ENCODE peak calls at places on chromosomes 7 and 10, in ten cellular contexts. One of them, this sample, is unnamed.

GRCh38 chr10:12914111-12914510 is 87.4 kb downstream of the CCDC3 start:
- DNase-seq in stimulated activated CD4-positive, alpha-beta T cell treated with anti-CD3 and anti-CD28 coated beads, Interleukin-4, amount 100 ng/mL, for 4 hours: no peak
- DNase-seq in heart left ventricle: no peak
- DNase-seq in naive thymus-derived CD8-positive, alpha-beta T cell: no peak
- DNase-seq in K562: no peak
- DNase-seq in activated gamma-delta T cell treated with Interleukin-2 at 50 U/mL for 16 hours: no peak
- DNase-seq in GM23248: no peak
- DNase-seq in hippocampal formation: no peak
- DNase-seq in Right ventricle myocardium inferior: no peak
- DNase-seq in activated T-helper 2 cell treated with anti-CD3 and anti-CD28 coated beads, Interferon-gamma antibody, Interleukin-2, Interleukin-4, amounts not matched to agents 10 μg/mL and 5 μg/mL and 100 μg/mL, durations not matched to agents 14 hours and 24 hours and 36 hours: no peak
- DNase-seq in this sample: no peak

GRCh38 chr7:31074403-31074802 is 22.3 kb downstream of the ADCYAP1R1 start:
- DNase-seq in stimulated activated CD4-positive, alpha-beta T cell treated with anti-CD3 and anti-CD28 coated beads, Interleukin-4, amount 100 ng/mL, for 4 hours: no peak
- DNase-seq in K562: no peak
- DNase-seq in Right ventricle myocardium inferior: peak; percentile 88
- DNase-seq in heart left ventricle: peak; percentile 81
- DNase-seq in activated T-helper 2 cell treated with anti-CD3 and anti-CD28 coated beads, Interferon-gamma antibody, Interleukin-2, Interleukin-4, amounts not matched to agents 10 μg/mL and 5 μg/mL and 100 μg/mL, durations not matched to agents 14 hours and 24 hours and 36 hours: no peak
- DNase-seq in naive thymus-derived CD8-positive, alpha-beta T cell: no peak
- DNase-seq in hippocampal formation: no peak
- DNase-seq in activated gamma-delta T cell treated with Interleukin-2 at 50 U/mL for 16 hours: no peak
- DNase-seq in GM23248: no peak
- DNase-seq in this sample: no peak

GRCh38 chr10:70445718-70446485 is 4.4 kb upstream of the NODAL start:
- DNase-seq in Right ventricle myocardium inferior: no peak
- DNase-seq in activated T-helper 2 cell treated with anti-CD3 and anti-CD28 coated beads, Interferon-gamma antibody, Interleukin-2, Interleukin-4, amounts not matched to agents 10 μg/mL and 5 μg/mL and 100 μg/mL, durations not matched to agents 14 hours and 24 hours and 36 hours: no peak
- DNase-seq in K562: no peak
- DNase-seq in heart left ventricle: no peak
- DNase-seq in stimulated activated CD4-positive, alpha-beta T cell treated with anti-CD3 and anti-CD28 coated beads, Interleukin-4, amount 100 ng/mL, for 4 hours: no peak
- DNase-seq in GM23248: peak; percentile 36
- DNase-seq in hippocampal formation: no peak
- DNase-seq in activated gamma-delta T cell treated with Interleukin-2 at 50 U/mL for 16 hours: no peak
- DNase-seq in naive thymus-derived CD8-positive, alpha-beta T cell: no peak
- DNase-seq in this sample: no peak

GRCh38 chr10:20596911-20597310 is 300.2 kb downstream of the NEBL start:
- DNase-seq in activated T-helper 2 cell treated with anti-CD3 and anti-CD28 coated beads, Interferon-gamma antibody, Interleukin-2, Interleukin-4, amounts not matched to agents 10 μg/mL and 5 μg/mL and 100 μg/mL, durations not matched to agents 14 hours and 24 hours and 36 hours: no peak
- DNase-seq in stimulated activated CD4-positive, alpha-beta T cell treated with anti-CD3 and anti-CD28 coated beads, Interleukin-4, amount 100 ng/mL, for 4 hours: no peak
- DNase-seq in naive thymus-derived CD8-positive, alpha-beta T cell: no peak
- DNase-seq in activated gamma-delta T cell treated with Interleukin-2 at 50 U/mL for 16 hours: no peak
- DNase-seq in K562: no peak
- DNase-seq in Right ventricle myocardium inferior: no peak
- DNase-seq in heart left ventricle: no peak
- DNase-seq in hippocampal formation: no peak
- DNase-seq in GM23248: peak; percentile 0
- DNase-seq in this sample: no peak

GRCh38 chr7:44604941-44605340 is 1.5 kb upstream of the OGDH start:
- DNase-seq in K562: no peak
- DNase-seq in GM23248: no peak
- DNase-seq in Right ventricle myocardium inferior: no peak
- DNase-seq in activated gamma-delta T cell treated with Interleukin-2 at 50 U/mL for 16 hours: no peak
- DNase-seq in activated T-helper 2 cell treated with anti-CD3 and anti-CD28 coated beads, Interferon-gamma antibody, Interleukin-2, Interleukin-4, amounts not matched to agents 10 μg/mL and 5 μg/mL and 100 μg/mL, durations not matched to agents 14 hours and 24 hours and 36 hours: no peak
- DNase-seq in hippocampal formation: no peak
- DNase-seq in naive thymus-derived CD8-positive, alpha-beta T cell: no peak
- DNase-seq in heart left ventricle: no peak
- DNase-seq in stimulated activated CD4-positive, alpha-beta T cell treated with anti-CD3 and anti-CD28 coated beads, Interleukin-4, amount 100 ng/mL, for 4 hours: no peak
- DNase-seq in this sample: no peak

GRCh38 chr10:97755718-97756117 is 16.1 kb downstream of the SFRP5 start:
- DNase-seq in stimulated activated CD4-positive, alpha-beta T cell treated with anti-CD3 and anti-CD28 coated beads, Interleukin-4, amount 100 ng/mL, for 4 hours: no peak
- DNase-seq in heart left ventricle: no peak
- DNase-seq in activated T-helper 2 cell treated with anti-CD3 and anti-CD28 coated beads, Interferon-gamma antibody, Interleukin-2, Interleukin-4, amounts not matched to agents 10 μg/mL and 5 μg/mL and 100 μg/mL, durations not matched to agents 14 hours and 24 hours and 36 hours: no peak
- DNase-seq in hippocampal formation: no peak
- DNase-seq in activated gamma-delta T cell treated with Interleukin-2 at 50 U/mL for 16 hours: no peak
- DNase-seq in Right ventricle myocardium inferior: peak; percentile 51
- DNase-seq in K562: no peak
- DNase-seq in naive thymus-derived CD8-positive, alpha-beta T cell: no peak
- DNase-seq in GM23248: no peak
- DNase-seq in this sample: no peak

GRCh38 chr10:83983578-83984255 is 155.6 kb upstream of the GHITM start:
- DNase-seq in activated T-helper 2 cell treated with anti-CD3 and anti-CD28 coated beads, Interferon-gamma antibody, Interleukin-2, Interleukin-4, amounts not matched to agents 10 μg/mL and 5 μg/mL and 100 μg/mL, durations not matched to agents 14 hours and 24 hours and 36 hours: no peak
- DNase-seq in hippocampal formation: no peak
- DNase-seq in stimulated activated CD4-positive, alpha-beta T cell treated with anti-CD3 and anti-CD28 coated beads, Interleukin-4, amount 100 ng/mL, for 4 hours: no peak
- DNase-seq in activated gamma-delta T cell treated with Interleukin-2 at 50 U/mL for 16 hours: no peak
- DNase-seq in naive thymus-derived CD8-positive, alpha-beta T cell: no peak
- DNase-seq in Right ventricle myocardium inferior: no peak
- DNase-seq in GM23248: no peak
- DNase-seq in K562: peak; percentile 28
- DNase-seq in heart left ventricle: no peak
- DNase-seq in this sample: no peak

GRCh38 chr10:234708-235406 is 99.6 kb downstream of the ZMYND11 start:
- DNase-seq in activated gamma-delta T cell treated with Interleukin-2 at 50 U/mL for 16 hours: no peak
- DNase-seq in heart left ventricle: no peak
- DNase-seq in activated T-helper 2 cell treated with anti-CD3 and anti-CD28 coated beads, Interferon-gamma antibody, Interleukin-2, Interleukin-4, amounts not matched to agents 10 μg/mL and 5 μg/mL and 100 μg/mL, durations not matched to agents 14 hours and 24 hours and 36 hours: no peak
- DNase-seq in Right ventricle myocardium inferior: no peak
- DNase-seq in GM23248: no peak
- DNase-seq in hippocampal formation: no peak
- DNase-seq in stimulated activated CD4-positive, alpha-beta T cell treated with anti-CD3 and anti-CD28 coated beads, Interleukin-4, amount 100 ng/mL, for 4 hours: no peak
- DNase-seq in K562: no peak
- DNase-seq in naive thymus-derived CD8-positive, alpha-beta T cell: no peak
- DNase-seq in this sample: no peak

GRCh38 chr10:53315709-53316108 is 543.1 kb upstream of the MBL2 start:
- DNase-seq in Right ventricle myocardium inferior: no peak
- DNase-seq in heart left ventricle: no peak
- DNase-seq in GM23248: peak; percentile 41
- DNase-seq in activated T-helper 2 cell treated with anti-CD3 and anti-CD28 coated beads, Interferon-gamma antibody, Interleukin-2, Interleukin-4, amounts not matched to agents 10 μg/mL and 5 μg/mL and 100 μg/mL, durations not matched to agents 14 hours and 24 hours and 36 hours: no peak
- DNase-seq in K562: no peak
- DNase-seq in stimulated activated CD4-positive, alpha-beta T cell treated with anti-CD3 and anti-CD28 coated beads, Interleukin-4, amount 100 ng/mL, for 4 hours: no peak
- DNase-seq in activated gamma-delta T cell treated with Interleukin-2 at 50 U/mL for 16 hours: no peak
- DNase-seq in naive thymus-derived CD8-positive, alpha-beta T cell: no peak
- DNase-seq in hippocampal formation: no peak
- DNase-seq in this sample: no peak

GRCh38 chr7:96303686-96304443 is 18.0 kb downstream of the SLC25A13 start:
- DNase-seq in heart left ventricle: no peak
- DNase-seq in stimulated activated CD4-positive, alpha-beta T cell treated with anti-CD3 and anti-CD28 coated beads, Interleukin-4, amount 100 ng/mL, for 4 hours: no peak
- DNase-seq in GM23248: peak; percentile 64
- DNase-seq in K562: no peak
- DNase-seq in activated gamma-delta T cell treated with Interleukin-2 at 50 U/mL for 16 hours: no peak
- DNase-seq in activated T-helper 2 cell treated with anti-CD3 and anti-CD28 coated beads, Interferon-gamma antibody, Interleukin-2, Interleukin-4, amounts not matched to agents 10 μg/mL and 5 μg/mL and 100 μg/mL, durations not matched to agents 14 hours and 24 hours and 36 hours: no peak
- DNase-seq in hippocampal formation: no peak
- DNase-seq in naive thymus-derived CD8-positive, alpha-beta T cell: no peak
- DNase-seq in Right ventricle myocardium inferior: no peak
- DNase-seq in this sample: no peak

This sample was measured in stimulated activated naive CD4-positive, alpha-beta T cell.